ENCODE peak calls at places on chromosomes 1 and 21, in seven cellular contexts. One of them, this sample, is unnamed.
A peak's percentile ranks its signal among the peaks of the same experiment; 100 is the strongest.

GRCh38 chr21:44065428-44065827 is 41.8 kb upstream of the PWP2 start:
- DNase-seq in psoas muscle: no peak
- DNase-seq in dorsolateral prefrontal cortex: no peak
- DNase-seq in heart right ventricle: no peak
- DNase-seq in DND-41: peak; percentile 76
- DNase-seq in osteocyte: no peak
- DNase-seq in AG04449: no peak
- DNase-seq in this sample: no peak

GRCh38 chr1:76106719-76107235 is 32.2 kb downstream of the ST6GALNAC3 start:
- DNase-seq in psoas muscle: no peak
- DNase-seq in DND-41: no peak
- DNase-seq in dorsolateral prefrontal cortex: no peak
- DNase-seq in heart right ventricle: no peak
- DNase-seq in osteocyte: no peak
- DNase-seq in AG04449: no peak
- DNase-seq in this sample: no peak

GRCh38 chr1:215004121-215004837 is 78.3 kb upstream of the KCNK2 start:
- DNase-seq in psoas muscle: no peak
- DNase-seq in dorsolateral prefrontal cortex: no peak
- DNase-seq in AG04449: no peak
- DNase-seq in heart right ventricle: no peak
- DNase-seq in osteocyte: no peak
- DNase-seq in DND-41: no peak
- DNase-seq in this sample: no peak

GRCh38 chr21:42143111-42143510 is 72.0 kb downstream of the UMODL1 start:
- DNase-seq in osteocyte: no peak
- DNase-seq in AG04449: no peak
- DNase-seq in psoas muscle: no peak
- DNase-seq in DND-41: no peak
- DNase-seq in dorsolateral prefrontal cortex: no peak
- DNase-seq in heart right ventricle: no peak
- DNase-seq in this sample: no peak

GRCh38 chr1:24010650-24011049 is 30.5 kb upstream of the SRSF10 start:
- DNase-seq in heart right ventricle: no peak
- DNase-seq in dorsolateral prefrontal cortex: no peak
- DNase-seq in AG04449: no peak
- DNase-seq in psoas muscle: no peak
- DNase-seq in osteocyte: no peak
- DNase-seq in DND-41: no peak
- DNase-seq in this sample: no peak

GRCh38 chr1:2099871-2100774 is 49.9 kb downstream of the PRKCZ start:
- DNase-seq in dorsolateral prefrontal cortex: peak; percentile 68
- DNase-seq in heart right ventricle: peak; percentile 0
- DNase-seq in osteocyte: no peak
- DNase-seq in psoas muscle: no peak
- DNase-seq in DND-41: no peak
- DNase-seq in AG04449: no peak
- DNase-seq in this sample: no peak

GRCh38 chr1:202569393-202570322 is 140.6 kb downstream of the SYT2 start:
- DNase-seq in psoas muscle: no peak
- DNase-seq in heart right ventricle: no peak
- DNase-seq in DND-41: no peak
- DNase-seq in dorsolateral prefrontal cortex: no peak
- DNase-seq in osteocyte: no peak
- DNase-seq in AG04449: no peak
- DNase-seq in this sample: no peak

GRCh38 chr1:152410599-152410998 is 3.5 kb downstream of the CRNN start:
- DNase-seq in heart right ventricle: no peak
- DNase-seq in psoas muscle: no peak
- DNase-seq in dorsolateral prefrontal cortex: no peak
- DNase-seq in osteocyte: no peak
- DNase-seq in AG04449: no peak
- DNase-seq in DND-41: no peak
- DNase-seq in this sample: no peak

GRCh38 chr1:182249201-182249676 is 142.4 kb downstream of the GLUL start:
- DNase-seq in AG04449: no peak
- DNase-seq in dorsolateral prefrontal cortex: no peak
- DNase-seq in heart right ventricle: no peak
- DNase-seq in DND-41: no peak
- DNase-seq in psoas muscle: no peak
- DNase-seq in osteocyte: no peak
- DNase-seq in this sample: no peak

GRCh38 chr1:45084562-45084961 is 72.5 kb downstream of the UROD start:
- DNase-seq in AG04449: no peak
- DNase-seq in osteocyte: no peak
- DNase-seq in heart right ventricle: no peak
- DNase-seq in DND-41: no peak
- DNase-seq in dorsolateral prefrontal cortex: no peak
- DNase-seq in psoas muscle: no peak
- DNase-seq in this sample: no peak

GRCh38 chr1:160208179-160209040 is 3.2 kb downstream of the PEA15 start:
- DNase-seq in psoas muscle: no peak
- DNase-seq in osteocyte: no peak
- DNase-seq in dorsolateral prefrontal cortex: no peak
- DNase-seq in heart right ventricle: peak; percentile 38
- DNase-seq in AG04449: no peak
- DNase-seq in DND-41: no peak
- DNase-seq in this sample: no peak

GRCh38 chr1:226558293-226558692 is 9.7 kb downstream of the STUM start:
- DNase-seq in osteocyte: no peak
- DNase-seq in AG04449: no peak
- DNase-seq in heart right ventricle: no peak
- DNase-seq in DND-41: no peak
- DNase-seq in psoas muscle: no peak
- DNase-seq in dorsolateral prefrontal cortex: no peak
- DNase-seq in this sample: no peak

GRCh38 chr1:37879865-37880264 is 20.5 kb upstream of the MTF1 start:
- DNase-seq in DND-41: no peak
- DNase-seq in heart right ventricle: no peak
- DNase-seq in osteocyte: no peak
- DNase-seq in psoas muscle: no peak
- DNase-seq in dorsolateral prefrontal cortex: no peak
- DNase-seq in AG04449: no peak
- DNase-seq in this sample: no peak

GRCh38 chr1:50156241-50157010 is 47.7 kb downstream of the ELAVL4 start:
- DNase-seq in heart right ventricle: no peak
- DNase-seq in DND-41: no peak
- DNase-seq in psoas muscle: no peak
- DNase-seq in osteocyte: no peak
- DNase-seq in dorsolateral prefrontal cortex: no peak
- DNase-seq in AG04449: no peak
- DNase-seq in this sample: no peak

GRCh38 chr1:37616330-37616729 is 18.4 kb downstream of the RSPO1 start:
- DNase-seq in psoas muscle: no peak
- DNase-seq in DND-41: no peak
- DNase-seq in osteocyte: no peak
- DNase-seq in dorsolateral prefrontal cortex: no peak
- DNase-seq in AG04449: no peak
- DNase-seq in heart right ventricle: no peak
- DNase-seq in this sample: no peak

GRCh38 chr1:229223498-229223897 is 47.4 kb upstream of the RAB4A start:
- DNase-seq in psoas muscle: no peak
- DNase-seq in osteocyte: no peak
- DNase-seq in heart right ventricle: no peak
- DNase-seq in DND-41: no peak
- DNase-seq in AG04449: no peak
- DNase-seq in dorsolateral prefrontal cortex: no peak
- DNase-seq in this sample: no peak

GRCh38 chr1:42620307-42620706 is 37.9 kb upstream of the PPIH start:
- DNase-seq in osteocyte: no peak
- DNase-seq in dorsolateral prefrontal cortex: no peak
- DNase-seq in heart right ventricle: no peak
- DNase-seq in AG04449: no peak
- DNase-seq in DND-41: no peak
- DNase-seq in psoas muscle: no peak
- DNase-seq in this sample: no peak

GRCh38 chr1:82452096-82452495 is 651.4 kb downstream of the ADGRL2 start:
- DNase-seq in AG04449: no peak
- DNase-seq in heart right ventricle: no peak
- DNase-seq in osteocyte: no peak
- DNase-seq in dorsolateral prefrontal cortex: no peak
- DNase-seq in psoas muscle: no peak
- DNase-seq in DND-41: no peak
- DNase-seq in this sample: no peak

GRCh38 chr1:10759413-10760200 is 36.8 kb downstream of the CASZ1 start:
- DNase-seq in dorsolateral prefrontal cortex: peak; percentile 30
- DNase-seq in psoas muscle: no peak
- DNase-seq in heart right ventricle: no peak
- DNase-seq in AG04449: no peak
- DNase-seq in DND-41: no peak
- DNase-seq in osteocyte: no peak
- DNase-seq in this sample: no peak

GRCh38 chr1:235558783-235559182 is 54.5 kb upstream of the B3GALNT2 start:
- DNase-seq in AG04449: no peak
- DNase-seq in psoas muscle: no peak
- DNase-seq in DND-41: no peak
- DNase-seq in osteocyte: no peak
- DNase-seq in dorsolateral prefrontal cortex: no peak
- DNase-seq in heart right ventricle: no peak
- DNase-seq in this sample: no peak

GRCh38 chr1:79082233-79082632 is 75.7 kb upstream of the ADGRL4 start:
- DNase-seq in dorsolateral prefrontal cortex: no peak
- DNase-seq in AG04449: no peak
- DNase-seq in DND-41: no peak
- DNase-seq in osteocyte: no peak
- DNase-seq in heart right ventricle: no peak
- DNase-seq in psoas muscle: no peak
- DNase-seq in this sample: no peak

GRCh38 chr1:79074975-79075374 is 68.4 kb upstream of the ADGRL4 start:
- DNase-seq in DND-41: no peak
- DNase-seq in osteocyte: no peak
- DNase-seq in psoas muscle: no peak
- DNase-seq in AG04449: no peak
- DNase-seq in heart right ventricle: no peak
- DNase-seq in dorsolateral prefrontal cortex: no peak
- DNase-seq in this sample: no peak

GRCh38 chr1:79079770-79080169 is 73.2 kb upstream of the ADGRL4 start:
- DNase-seq in AG04449: peak; percentile 40
- DNase-seq in psoas muscle: no peak
- DNase-seq in DND-41: no peak
- DNase-seq in heart right ventricle: no peak
- DNase-seq in dorsolateral prefrontal cortex: no peak
- DNase-seq in osteocyte: no peak
- DNase-seq in this sample: no peak
- TF ChIP-seq CTCF in AG04449: no peak
- TF ChIP-seq CTCF in psoas muscle: no peak
- TF ChIP-seq CTCF in DND-41: no peak
- TF ChIP-seq CTCF in heart right ventricle: no peak
- TF ChIP-seq CTCF in dorsolateral prefrontal cortex: no peak
- TF ChIP-seq CTCF in osteocyte: no peak
- TF ChIP-seq CTCF in this sample: no peak

GRCh38 chr1:157920748-157921147 is 72.7 kb upstream of the KIRREL1 start:
- DNase-seq in psoas muscle: no peak
- DNase-seq in dorsolateral prefrontal cortex: no peak
- DNase-seq in AG04449: no peak
- DNase-seq in osteocyte: no peak
- DNase-seq in DND-41: no peak
- DNase-seq in heart right ventricle: no peak
- DNase-seq in this sample: no peak

GRCh38 chr1:157925419-157926166 is 67.9 kb upstream of the KIRREL1 start:
- DNase-seq in AG04449: no peak
- DNase-seq in osteocyte: no peak
- DNase-seq in dorsolateral prefrontal cortex: no peak
- DNase-seq in DND-41: no peak
- DNase-seq in psoas muscle: no peak
- DNase-seq in heart right ventricle: no peak
- DNase-seq in this sample: no peak
- TF ChIP-seq CTCF in AG04449: no peak
- TF ChIP-seq CTCF in osteocyte: no peak
- TF ChIP-seq CTCF in dorsolateral prefrontal cortex: no peak
- TF ChIP-seq CTCF in DND-41: no peak
- TF ChIP-seq CTCF in psoas muscle: no peak
- TF ChIP-seq CTCF in heart right ventricle: no peak
- TF ChIP-seq CTCF in this sample: no peak

GRCh38 chr1:187933562-187934419 is 1105.0 kb downstream of the PLA2G4A start:
- DNase-seq in AG04449: no peak
- DNase-seq in DND-41: no peak
- DNase-seq in dorsolateral prefrontal cortex: no peak
- DNase-seq in heart right ventricle: no peak
- DNase-seq in psoas muscle: no peak
- DNase-seq in osteocyte: no peak
- DNase-seq in this sample: no peak

GRCh38 chr1:187936667-187937066 is 1107.9 kb downstream of the PLA2G4A start:
- DNase-seq in dorsolateral prefrontal cortex: no peak
- DNase-seq in heart right ventricle: no peak
- DNase-seq in osteocyte: no peak
- DNase-seq in DND-41: no peak
- DNase-seq in psoas muscle: no peak
- DNase-seq in AG04449: no peak
- DNase-seq in this sample: no peak

GRCh38 chr1:187943606-187944403 is 1115.1 kb downstream of the PLA2G4A start:
- DNase-seq in heart right ventricle: no peak
- DNase-seq in psoas muscle: no peak
- DNase-seq in osteocyte: no peak
- DNase-seq in AG04449: no peak
- DNase-seq in DND-41: no peak
- DNase-seq in dorsolateral prefrontal cortex: no peak
- DNase-seq in this sample: no peak

GRCh38 chr1:187942986-187943385 is 1114.2 kb downstream of the PLA2G4A start:
- DNase-seq in psoas muscle: no peak
- DNase-seq in DND-41: no peak
- DNase-seq in heart right ventricle: no peak
- DNase-seq in osteocyte: no peak
- DNase-seq in dorsolateral prefrontal cortex: no peak
- DNase-seq in AG04449: no peak
- DNase-seq in this sample: no peak

DNA sequence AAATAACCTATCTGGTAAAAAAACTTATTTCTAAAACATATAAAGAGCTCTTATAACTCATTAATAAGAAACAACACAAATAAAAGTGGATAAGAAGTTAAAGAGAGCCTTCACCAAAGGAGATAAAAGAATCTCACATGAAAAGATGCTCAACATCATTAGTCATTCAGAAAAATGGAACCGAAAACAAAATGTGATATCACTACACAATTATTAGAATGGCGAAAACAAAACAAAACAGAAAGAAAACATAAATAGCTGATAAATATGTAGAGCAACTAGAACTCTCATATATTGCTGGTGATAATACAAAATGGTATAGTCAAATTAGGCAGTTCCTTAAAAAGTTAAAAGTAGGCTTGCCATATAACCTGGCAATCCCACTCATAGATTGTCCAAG is 1109.3 kb downstream of the PLA2G4A start:
- DNase-seq in dorsolateral prefrontal cortex: no peak
- DNase-seq in AG04449: no peak
- DNase-seq in osteocyte: no peak
- DNase-seq in heart right ventricle: no peak
- DNase-seq in DND-41: no peak
- DNase-seq in psoas muscle: no peak
- DNase-seq in this sample: no peak
- TF ChIP-seq CTCF in dorsolateral prefrontal cortex: no peak
- TF ChIP-seq CTCF in AG04449: no peak
- TF ChIP-seq CTCF in osteocyte: no peak
- TF ChIP-seq CTCF in heart right ventricle: no peak
- TF ChIP-seq CTCF in DND-41: no peak
- TF ChIP-seq CTCF in psoas muscle: no peak
- TF ChIP-seq CTCF in this sample: no peak

DNA sequence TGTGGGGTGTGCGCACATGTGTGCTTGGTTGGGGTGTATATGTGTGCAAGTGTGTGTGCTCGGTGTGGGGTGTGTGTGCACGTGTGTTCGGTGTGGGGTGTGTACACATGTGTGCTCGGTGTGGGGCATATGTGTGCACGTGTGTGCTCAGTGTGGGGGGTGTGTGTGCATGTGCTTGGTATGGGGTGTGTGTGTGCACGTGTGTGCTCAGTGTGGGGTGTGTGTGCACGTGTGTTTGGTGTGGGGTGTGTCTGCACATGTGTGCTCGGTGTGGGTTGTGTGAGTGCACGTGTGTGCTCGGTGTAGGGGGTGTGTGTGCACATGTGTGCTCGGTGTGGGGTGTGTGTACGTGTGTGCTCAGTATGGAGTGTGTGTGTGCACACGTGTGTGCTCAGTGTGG is 77.5 kb downstream of the PRDM16 start:
- DNase-seq in heart right ventricle: no peak
- DNase-seq in osteocyte: no peak
- DNase-seq in dorsolateral prefrontal cortex: no peak
- DNase-seq in AG04449: no peak
- DNase-seq in DND-41: no peak
- DNase-seq in psoas muscle: no peak
- DNase-seq in this sample: no peak
- TF ChIP-seq CTCF in heart right ventricle: no peak
- TF ChIP-seq CTCF in osteocyte: no peak
- TF ChIP-seq CTCF in dorsolateral prefrontal cortex: no peak
- TF ChIP-seq CTCF in AG04449: no peak
- TF ChIP-seq CTCF in DND-41: no peak
- TF ChIP-seq CTCF in psoas muscle: no peak
- TF ChIP-seq CTCF in this sample: no peak